ENCODE peak calls at places on chromosome 15, in nine cellular contexts. One of them, this sample, is unnamed. For H3K4me1 and H3K36me3, the result is how much of the 10 kb centered on the place peaks cover.

GRCh38 chr15:99158626-99159412 is 53.9 kb downstream of the SYNM start:
- DNase-seq in neural progenitor cell: no peak
- DNase-seq in adrenal gland: no peak
- DNase-seq in prostate gland: no peak
- DNase-seq in tibial nerve: no peak
- DNase-seq in tibial artery: no peak
- DNase-seq in hepatocyte: no peak
- DNase-seq in aorta: no peak
- DNase-seq in heart right ventricle: no peak
- DNase-seq in this sample: no peak

GRCh38 chr15:38991126-38991525 is 426.5 kb upstream of the RASGRP1 start:
- DNase-seq in heart right ventricle: no peak
- DNase-seq in adrenal gland: no peak
- DNase-seq in tibial nerve: no peak
- DNase-seq in neural progenitor cell: peak
- DNase-seq in prostate gland: no peak
- DNase-seq in hepatocyte: peak
- DNase-seq in aorta: no peak
- DNase-seq in tibial artery: no peak
- DNase-seq in this sample: peak

GRCh38 chr15:92808611-92809063 is 91.5 kb upstream of the CHD2 start:
- DNase-seq in aorta: peak
- DNase-seq in prostate gland: no peak
- DNase-seq in neural progenitor cell: no peak
- DNase-seq in tibial artery: no peak
- DNase-seq in adrenal gland: peak
- DNase-seq in tibial nerve: no peak
- DNase-seq in hepatocyte: peak
- DNase-seq in heart right ventricle: peak
- DNase-seq in this sample: no peak

GRCh38 chr15:57533062-57533735 is 58.5 kb upstream of the MYZAP start:
- DNase-seq in neural progenitor cell: no peak
- DNase-seq in heart right ventricle: no peak
- DNase-seq in tibial nerve: no peak
- DNase-seq in hepatocyte: no peak
- DNase-seq in prostate gland: no peak
- DNase-seq in adrenal gland: no peak
- DNase-seq in aorta: no peak
- DNase-seq in tibial artery: no peak
- DNase-seq in this sample: no peak

GRCh38 chr15:28934645-28935044 is 48.9 kb downstream of the APBA2 start:
- DNase-seq in tibial artery: peak
- DNase-seq in prostate gland: no peak
- DNase-seq in adrenal gland: no peak
- DNase-seq in neural progenitor cell: no peak
- DNase-seq in aorta: peak
- DNase-seq in heart right ventricle: no peak
- DNase-seq in hepatocyte: no peak
- DNase-seq in tibial nerve: no peak
- DNase-seq in this sample: no peak

GRCh38 chr15:66842710-66843441 is 140.8 kb downstream of the SMAD6 start:
- DNase-seq in hepatocyte: peak
- DNase-seq in heart right ventricle: peak
- DNase-seq in neural progenitor cell: peak
- DNase-seq in prostate gland: peak
- DNase-seq in tibial artery: peak
- DNase-seq in aorta: peak
- DNase-seq in adrenal gland: peak
- DNase-seq in tibial nerve: peak
- DNase-seq in this sample: peak

GRCh38 chr15:46607103-46607502 is 972.3 kb downstream of the SQOR start:
- DNase-seq in neural progenitor cell: no peak
- DNase-seq in prostate gland: no peak
- DNase-seq in hepatocyte: no peak
- DNase-seq in heart right ventricle: no peak
- DNase-seq in tibial nerve: no peak
- DNase-seq in tibial artery: no peak
- DNase-seq in adrenal gland: no peak
- DNase-seq in aorta: no peak
- DNase-seq in this sample: no peak

GRCh38 chr15:22866066-22866465 is 27.6 kb downstream of the NIPA2 start:
- DNase-seq in tibial nerve: no peak
- DNase-seq in neural progenitor cell: no peak
- DNase-seq in tibial artery: no peak
- DNase-seq in adrenal gland: no peak
- DNase-seq in aorta: no peak
- DNase-seq in heart right ventricle: no peak
- DNase-seq in hepatocyte: no peak
- DNase-seq in prostate gland: no peak
- DNase-seq in this sample: peak

GRCh38 chr15:72202302-72202701 is 4.7 kb upstream of the GRAMD2A start:
- DNase-seq in aorta: no peak
- DNase-seq in tibial artery: no peak
- DNase-seq in heart right ventricle: no peak
- DNase-seq in prostate gland: no peak
- DNase-seq in adrenal gland: no peak
- DNase-seq in neural progenitor cell: no peak
- DNase-seq in tibial nerve: no peak
- DNase-seq in hepatocyte: no peak
- DNase-seq in this sample: no peak

GRCh38 chr15:41922353-41922752 is 28.5 kb upstream of the SPTBN5 start:
- DNase-seq in neural progenitor cell: no peak
- DNase-seq in tibial nerve: no peak
- DNase-seq in heart right ventricle: no peak
- DNase-seq in aorta: no peak
- DNase-seq in prostate gland: no peak
- DNase-seq in tibial artery: peak
- DNase-seq in hepatocyte: no peak
- DNase-seq in adrenal gland: no peak
- DNase-seq in this sample: no peak

GRCh38 chr15:74620636-74621545 is 5.3 kb downstream of the CLK3 start:
- DNase-seq in neural progenitor cell: peak
- DNase-seq in heart right ventricle: peak
- DNase-seq in hepatocyte: peak
- DNase-seq in tibial nerve: peak
- DNase-seq in adrenal gland: peak
- DNase-seq in prostate gland: peak
- DNase-seq in aorta: no peak
- DNase-seq in tibial artery: peak
- DNase-seq in this sample: peak

GRCh38 chr15:51203797-51204196 is 109.1 kb upstream of the TNFAIP8L3 start:
- DNase-seq in prostate gland: no peak
- DNase-seq in hepatocyte: no peak
- DNase-seq in tibial nerve: no peak
- DNase-seq in aorta: no peak
- DNase-seq in tibial artery: no peak
- DNase-seq in neural progenitor cell: no peak
- DNase-seq in heart right ventricle: no peak
- DNase-seq in adrenal gland: no peak
- DNase-seq in this sample: no peak

GRCh38 chr15:51982013-51982769 is 10.6 kb upstream of the LEO1 start:
- DNase-seq in adrenal gland: no peak
- DNase-seq in heart right ventricle: peak
- DNase-seq in neural progenitor cell: no peak
- DNase-seq in prostate gland: peak
- DNase-seq in tibial nerve: peak
- DNase-seq in tibial artery: no peak
- DNase-seq in hepatocyte: peak
- DNase-seq in aorta: no peak
- DNase-seq in this sample: peak

GRCh38 chr15:78340243-78341056 is at the start of gene CRABP1:
- DNase-seq in aorta: peak
- DNase-seq in heart right ventricle: no peak
- DNase-seq in prostate gland: no peak
- DNase-seq in neural progenitor cell: peak
- DNase-seq in tibial artery: no peak
- DNase-seq in hepatocyte: peak
- DNase-seq in adrenal gland: no peak
- DNase-seq in tibial nerve: no peak
- DNase-seq in this sample: no peak

GRCh38 chr15:80487884-80488283 is 83.7 kb downstream of the ARNT2 start:
- DNase-seq in neural progenitor cell: no peak
- DNase-seq in hepatocyte: no peak
- DNase-seq in tibial artery: no peak
- DNase-seq in heart right ventricle: no peak
- DNase-seq in aorta: no peak
- DNase-seq in adrenal gland: no peak
- DNase-seq in prostate gland: no peak
- DNase-seq in tibial nerve: no peak
- DNase-seq in this sample: no peak

GRCh38 chr15:31364301-31365031 is 37.8 kb downstream of the KLF13 start:
- DNase-seq in neural progenitor cell: peak
- DNase-seq in hepatocyte: no peak
- DNase-seq in adrenal gland: no peak
- DNase-seq in tibial nerve: no peak
- DNase-seq in heart right ventricle: no peak
- DNase-seq in prostate gland: no peak
- DNase-seq in aorta: no peak
- DNase-seq in tibial artery: peak
- DNase-seq in this sample: no peak

GRCh38 chr15:32829441-32829840 is 111.6 kb downstream of the GREM1 start:
- DNase-seq in hepatocyte: no peak
- DNase-seq in adrenal gland: no peak
- DNase-seq in heart right ventricle: no peak
- DNase-seq in prostate gland: no peak
- DNase-seq in neural progenitor cell: no peak
- DNase-seq in aorta: no peak
- DNase-seq in tibial nerve: no peak
- DNase-seq in tibial artery: no peak
- DNase-seq in this sample: no peak

GRCh38 chr15:40785814-40786213 is 16.0 kb downstream of the C15orf62 start:
- DNase-seq in neural progenitor cell: no peak
- DNase-seq in hepatocyte: no peak
- DNase-seq in heart right ventricle: no peak
- DNase-seq in aorta: no peak
- DNase-seq in adrenal gland: no peak
- DNase-seq in tibial nerve: no peak
- DNase-seq in prostate gland: no peak
- DNase-seq in tibial artery: no peak
- DNase-seq in this sample: no peak

GRCh38 chr15:40787991-40788390 is 18.2 kb downstream of the C15orf62 start:
- DNase-seq in prostate gland: no peak
- DNase-seq in tibial artery: no peak
- DNase-seq in neural progenitor cell: peak
- DNase-seq in hepatocyte: no peak
- DNase-seq in heart right ventricle: no peak
- DNase-seq in aorta: peak
- DNase-seq in adrenal gland: no peak
- DNase-seq in tibial nerve: no peak
- DNase-seq in this sample: no peak

GRCh38 chr15:40782609-40783227 is 12.9 kb downstream of the C15orf62 start:
- DNase-seq in heart right ventricle: no peak
- DNase-seq in adrenal gland: peak
- DNase-seq in neural progenitor cell: peak
- DNase-seq in tibial artery: peak
- DNase-seq in tibial nerve: no peak
- DNase-seq in aorta: no peak
- DNase-seq in prostate gland: peak
- DNase-seq in hepatocyte: peak
- DNase-seq in this sample: peak

GRCh38 chr15:40787344-40787841 is 17.6 kb downstream of the C15orf62 start:
- DNase-seq in prostate gland: peak
- DNase-seq in adrenal gland: no peak
- DNase-seq in heart right ventricle: no peak
- DNase-seq in tibial artery: no peak
- DNase-seq in tibial nerve: no peak
- DNase-seq in hepatocyte: peak
- DNase-seq in neural progenitor cell: no peak
- DNase-seq in aorta: peak
- DNase-seq in this sample: peak

GRCh38 chr15:40785158-40785557 is 15.4 kb downstream of the C15orf62 start:
- DNase-seq in neural progenitor cell: no peak
- DNase-seq in heart right ventricle: no peak
- DNase-seq in adrenal gland: no peak
- DNase-seq in hepatocyte: no peak
- DNase-seq in tibial nerve: no peak
- DNase-seq in aorta: no peak
- DNase-seq in prostate gland: no peak
- DNase-seq in tibial artery: no peak
- DNase-seq in this sample: no peak
- H3K27ac ChIP-seq in neural progenitor cell: no peak
- H3K27ac ChIP-seq in heart right ventricle: no peak
- H3K27ac ChIP-seq in adrenal gland: peak
- H3K27ac ChIP-seq in hepatocyte: no peak
- H3K27ac ChIP-seq in tibial nerve: no peak
- H3K27ac ChIP-seq in aorta: no peak
- H3K27ac ChIP-seq in prostate gland: peak
- H3K27ac ChIP-seq in tibial artery: no peak
- H3K27ac ChIP-seq in this sample: no peak

GRCh38 chr15:62846131-62846804 is 196.3 kb upstream of the TPM1 start:
- DNase-seq in aorta: no peak
- DNase-seq in hepatocyte: no peak
- DNase-seq in tibial nerve: no peak
- DNase-seq in adrenal gland: no peak
- DNase-seq in heart right ventricle: no peak
- DNase-seq in neural progenitor cell: no peak
- DNase-seq in tibial artery: no peak
- DNase-seq in prostate gland: no peak
- DNase-seq in this sample: no peak
- H3K4me1 ChIP-seq in aorta: under half
- H3K4me1 ChIP-seq in hepatocyte: under half
- H3K4me1 ChIP-seq in tibial nerve: under half
- H3K4me1 ChIP-seq in adrenal gland: under half
- H3K4me1 ChIP-seq in heart right ventricle: under half
- H3K4me1 ChIP-seq in neural progenitor cell: under half
- H3K4me1 ChIP-seq in tibial artery: under half
- H3K4me1 ChIP-seq in prostate gland: under half
- H3K4me1 ChIP-seq in this sample: under half

DNA sequence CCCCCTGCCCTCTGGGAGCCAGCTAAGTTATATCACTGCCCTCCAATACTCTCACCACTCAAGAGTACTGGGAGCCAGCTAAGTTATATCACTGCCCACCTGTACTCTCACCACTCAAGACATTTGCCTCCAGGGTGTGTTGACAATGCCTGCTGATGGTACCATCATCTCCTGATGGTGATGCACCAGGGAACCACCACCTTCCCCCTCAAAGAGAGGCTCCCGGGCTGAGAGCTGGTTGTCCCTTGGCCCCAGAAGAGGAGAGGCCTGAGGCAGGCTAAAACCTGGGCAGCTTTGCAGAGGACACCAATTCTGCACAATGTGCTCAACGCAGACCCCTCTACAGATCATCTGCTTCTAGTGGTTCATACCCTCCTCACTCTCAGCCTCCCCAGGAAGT is 7.5 kb upstream of the HAPLN3 start:
- DNase-seq in heart right ventricle: no peak
- DNase-seq in neural progenitor cell: no peak
- DNase-seq in tibial artery: no peak
- DNase-seq in adrenal gland: no peak
- DNase-seq in hepatocyte: no peak
- DNase-seq in prostate gland: no peak
- DNase-seq in tibial nerve: no peak
- DNase-seq in aorta: no peak
- DNase-seq in this sample: no peak
- H3K36me3 ChIP-seq in heart right ventricle: half or more
- H3K36me3 ChIP-seq in neural progenitor cell: under half
- H3K36me3 ChIP-seq in tibial artery: half or more
- H3K36me3 ChIP-seq in adrenal gland: under half
- H3K36me3 ChIP-seq in hepatocyte: under half
- H3K36me3 ChIP-seq in prostate gland: under half
- H3K36me3 ChIP-seq in tibial nerve: under half
- H3K36me3 ChIP-seq in aorta: under half
- H3K36me3 ChIP-seq in this sample: under half

GRCh38 chr15:101127503-101128076 is 124.3 kb downstream of the CHSY1 start:
- DNase-seq in heart right ventricle: peak
- DNase-seq in hepatocyte: peak
- DNase-seq in adrenal gland: peak
- DNase-seq in tibial artery: peak
- DNase-seq in tibial nerve: peak
- DNase-seq in aorta: peak
- DNase-seq in prostate gland: peak
- DNase-seq in neural progenitor cell: no peak
- DNase-seq in this sample: peak
- H3K27ac ChIP-seq in heart right ventricle: peak
- H3K27ac ChIP-seq in hepatocyte: peak
- H3K27ac ChIP-seq in adrenal gland: peak
- H3K27ac ChIP-seq in tibial artery: peak
- H3K27ac ChIP-seq in tibial nerve: peak
- H3K27ac ChIP-seq in aorta: peak
- H3K27ac ChIP-seq in prostate gland: peak
- H3K27ac ChIP-seq in neural progenitor cell: peak
- H3K27ac ChIP-seq in this sample: peak